ENCODE peak calls at places on chromosomes 2 and 18, in six cellular contexts. K, Z, J, N, R and C are unnamed samples.

GRCh38 chr2:199462167-199462976 is 4.6 kb upstream of the SATB2 start:
- DNase-seq in J (peak; percentile 53), N (no peak), K (no peak), R (no peak), Z (peak; percentile 83), C (no peak)

GRCh38 chr2:974454-974853 is 23.8 kb downstream of the SNTG2 start:
- DNase-seq in K (no peak), R (peak; percentile 10), N (no peak), Z (no peak), J (no peak), C (no peak)

GRCh38 chr18:69895081-69896047 is 52.3 kb downstream of the CD226 start:
- DNase-seq in J (no peak), Z (peak; percentile 74), N (no peak), R (no peak), K (peak; percentile 44), C (no peak)

GRCh38 chr2:226115102-226115831 is 684.4 kb downstream of the IRS1 start:
- DNase-seq in Z (no peak), J (no peak), R (peak; percentile 3), N (no peak), K (no peak), C (no peak)

GRCh38 chr18:32276896-32277295 is 87.1 kb downstream of the MEP1B start:
- DNase-seq in N (no peak), Z (no peak), K (no peak), R (no peak), J (no peak), C (no peak)

GRCh38 chr2:13919981-13920382 is 712.5 kb upstream of the LRATD1 start:
- DNase-seq in K (no peak), N (no peak), J (no peak), Z (no peak), R (no peak), C (no peak)

GRCh38 chr2:9030190-9030589 is 26.7 kb upstream of the MBOAT2 start:
- DNase-seq in Z (no peak), N (no peak), R (no peak), K (no peak), J (no peak), C (no peak)

GRCh38 chr18:76430636-76431035 is 64.4 kb downstream of the ZNF516 start:
- DNase-seq in J (no peak), R (no peak), N (no peak), K (no peak), Z (no peak), C (no peak)

GRCh38 chr2:88192613-88193012 is 22.5 kb downstream of the THNSL2 start:
- DNase-seq in R (no peak), K (no peak), N (no peak), Z (peak; percentile 10), J (no peak), C (no peak)

GRCh38 chr2:189265696-189266320 is 86.2 kb upstream of the COL5A2 start:
- DNase-seq in Z (no peak), N (no peak), J (no peak), R (no peak), K (no peak), C (no peak)

GRCh38 chr2:218893349-218894167 is 12.9 kb downstream of the WNT10A start:
- DNase-seq in J (no peak), N (no peak), Z (peak; percentile 34), K (no peak), R (no peak), C (no peak)

GRCh38 chr2:200174433-200175216 is 131.9 kb upstream of the SPATS2L start:
- DNase-seq in Z (peak; percentile 62), R (no peak), N (no peak), K (no peak), J (no peak), C (no peak)

GRCh38 chr2:128329607-128330006 is 10.9 kb upstream of the HS6ST1 start:
- DNase-seq in R (no peak), J (no peak), Z (no peak), N (no peak), K (no peak), C (no peak)

GRCh38 chr2:62998949-62999348 is 51.7 kb upstream of the OTX1 start:
- DNase-seq in R (no peak), Z (no peak), J (no peak), N (no peak), K (no peak), C (no peak)

GRCh38 chr2:106089611-106090010 is 104.5 kb downstream of the UXS1 start:
- DNase-seq in K (no peak), R (no peak), N (no peak), Z (no peak), J (no peak), C (no peak)

GRCh38 chr2:78682781-78683180 is 342.7 kb upstream of the REG3G start:
- DNase-seq in N (no peak), K (no peak), Z (no peak), R (no peak), J (no peak), C (no peak)

GRCh38 chr2:161844845-161845244 is 220.6 kb downstream of the SLC4A10 start:
- DNase-seq in Z (no peak), R (no peak), K (no peak), J (no peak), N (no peak), C (no peak)

GRCh38 chr2:12796617-12797016 is 79.9 kb downstream of the TRIB2 start:
- DNase-seq in Z (no peak), R (no peak), N (peak; percentile 81), K (no peak), J (no peak), C (no peak)

GRCh38 chr2:96164459-96165184 is 19.4 kb upstream of the DUSP2 start:
- DNase-seq in J (peak; percentile 38), Z (peak; percentile 94), K (peak; percentile 51), R (peak; percentile 94), N (no peak), C (no peak)

GRCh38 chr2:20141056-20141762 is 83.7 kb downstream of the SDC1 start:
- DNase-seq in R (no peak), J (no peak), N (peak; percentile 40), K (no peak), Z (peak; percentile 76), C (no peak)

GRCh38 chr18:69002233-69002632 is 204.4 kb downstream of the CCDC102B start:
- DNase-seq in J (peak; percentile 28), R (no peak), N (no peak), K (no peak), Z (no peak), C (no peak)

GRCh38 chr2:189261431-189261841 is 81.9 kb upstream of the COL5A2 start:
- DNase-seq in Z (no peak), N (no peak), K (no peak), R (no peak), J (no peak), C (no peak)

GRCh38 chr2:215680605-215681598 is 245.0 kb upstream of the FN1 start:
- DNase-seq in N (no peak), K (no peak), Z (no peak), J (no peak), R (peak; percentile 84), C (no peak)

GRCh38 chr2:165436559-165436958 is 32.9 kb upstream of the CSRNP3 start:
- DNase-seq in J (no peak), Z (no peak), R (no peak), K (no peak), N (no peak), C (no peak)

GRCh38 chr2:12856934-12857660 is 140.4 kb downstream of the TRIB2 start:
- DNase-seq in J (no peak), Z (no peak), N (no peak), K (no peak), R (peak; percentile 97), C (peak; percentile 35)

GRCh38 chr2:88074854-88075292 is 7.2 kb downstream of the SMYD1 start:
- DNase-seq in K (no peak), J (no peak), N (no peak), Z (no peak), R (no peak), C (no peak)

GRCh38 chr2:188623995-188624643 is 332.4 kb downstream of the GULP1 start:
- DNase-seq in N (no peak), R (no peak), K (no peak), J (no peak), Z (no peak), C (no peak)

GRCh38 chr2:161163438-161163837 is 3.2 kb downstream of the TANK start:
- DNase-seq in Z (no peak), K (no peak), J (no peak), N (no peak), R (no peak), C (no peak)

GRCh38 chr2:202278036-202278760 is 12.6 kb downstream of the NOP58 start:
- DNase-seq in N (no peak), K (no peak), R (peak; percentile 81), Z (no peak), J (no peak), C (no peak)

GRCh38 chr2:215507836-215508235 is 72.0 kb upstream of the FN1 start:
- DNase-seq in J (no peak), R (no peak), Z (no peak), K (no peak), N (no peak), C (no peak)

GRCh38 chr18:35747894-35748472 is 166.4 kb downstream of the GALNT1 start:
- DNase-seq in N (no peak), Z (no peak), J (no peak), K (no peak), R (no peak), C (no peak)